ENCODE peak calls at places on chromosomes 12 and 14, in seven cellular contexts. D is NCI-H2171 treated with DMSO at 0.1 percent for 48 hours, C is GOT3, N is HEK293T, Y is A673, T is left lobe of liver, H is GM13977. V is an unnamed sample.

GRCh38 chr14:101359221-101360044 is 201.9 kb upstream of the DIO3 start:
- DNase-seq in D (no peak), C (no peak), N (no peak), Y (no peak), T (no peak), H (no peak), V (no peak)

GRCh38 chr12:123397400-123397799 is 13.5 kb downstream of the KMT5A start:
- DNase-seq in D (no peak), C (no peak), N (no peak), Y (no peak), T (no peak), H (no peak), V (no peak)

GRCh38 chr12:32033411-32033810 is 73.2 kb upstream of the BICD1 start:
- DNase-seq in D (peak), C (no peak), N (no peak), Y (no peak), T (no peak), H (no peak), V (no peak)

GRCh38 chr14:94816113-94816512 is 46.2 kb upstream of the GSC start:
- DNase-seq in D (no peak), C (no peak), N (no peak), Y (peak), T (no peak), H (no peak), V (no peak)

GRCh38 chr14:70665448-70666363 is 24.0 kb downstream of the TTC9 start:
- DNase-seq in D (no peak), C (no peak), N (no peak), Y (peak), T (peak), H (peak), V (no peak)

GRCh38 chr12:117025481-117026151 is 73.6 kb downstream of the TESC start:
- DNase-seq in D (peak), C (no peak), N (peak), Y (peak), T (peak), H (peak), V (peak)

GRCh38 chr12:122870867-122871664 is 24.9 kb downstream of the VPS37B start:
- DNase-seq in D (no peak), C (no peak), N (no peak), Y (peak), T (peak), H (no peak), V (no peak)

GRCh38 chr12:97306121-97306520 is 156.5 kb upstream of the RMST start:
- DNase-seq in D (no peak), C (no peak), N (no peak), Y (no peak), T (no peak), H (no peak), V (peak)

GRCh38 chr14:91261115-91261514 is 16.6 kb upstream of the GPR68 start:
- DNase-seq in D (no peak), C (no peak), N (no peak), Y (no peak), T (no peak), H (no peak), V (no peak)

GRCh38 chr14:29007990-29008389 is 241.4 kb downstream of the FOXG1 start:
- DNase-seq in D (no peak), C (no peak), N (no peak), Y (no peak), T (no peak), H (no peak), V (no peak)

GRCh38 chr14:88209273-88209672 is 113.8 kb downstream of the KCNK10 start:
- DNase-seq in D (no peak), C (no peak), N (no peak), Y (no peak), T (no peak), H (no peak), V (no peak)

GRCh38 chr12:24853588-24853987 is 95.3 kb downstream of the BCAT1 start:
- DNase-seq in D (no peak), C (no peak), N (no peak), Y (peak), T (no peak), H (no peak), V (no peak)

GRCh38 chr12:26153421-26154154 is 28.8 kb upstream of the BHLHE41 start:
- DNase-seq in D (no peak), C (no peak), N (no peak), Y (peak), T (no peak), H (no peak), V (no peak)

GRCh38 chr14:31898835-31899528 is 178.1 kb upstream of the ARHGAP5 start:
- DNase-seq in D (no peak), C (no peak), N (no peak), Y (no peak), T (no peak), H (no peak), V (no peak)

GRCh38 chr14:104343690-104344640 is 205.6 kb downstream of the KIF26A start:
- DNase-seq in D (no peak), C (no peak), N (no peak), Y (no peak), T (peak), H (no peak), V (no peak)

GRCh38 chr14:58772061-58772604 is 134.4 kb downstream of the DACT1 start:
- DNase-seq in D (no peak), C (no peak), N (no peak), Y (no peak), T (no peak), H (no peak), V (no peak)

GRCh38 chr12:95239216-95239615 is 21.6 kb downstream of the VEZT start:
- DNase-seq in D (no peak), C (no peak), N (no peak), Y (no peak), T (no peak), H (no peak), V (no peak)

GRCh38 chr12:60138526-60138925 is 542.7 kb downstream of the SLC16A7 start:
- DNase-seq in D (no peak), C (no peak), N (no peak), Y (no peak), T (no peak), H (no peak), V (no peak)

GRCh38 chr14:20632831-20633771 is 8.4 kb downstream of the OR6S1 start:
- DNase-seq in D (peak), C (no peak), N (peak), Y (peak), T (no peak), H (peak), V (peak)

GRCh38 chr14:37842106-37842505 is 246.7 kb downstream of the TTC6 start:
- DNase-seq in D (no peak), C (no peak), N (no peak), Y (no peak), T (no peak), H (no peak), V (no peak)

GRCh38 chr12:18810537-18811253 is 72.8 kb downstream of the CAPZA3 start:
- DNase-seq in D (no peak), C (no peak), N (no peak), Y (no peak), T (no peak), H (no peak), V (no peak)

GRCh38 chr14:36553650-36554260 is 28.7 kb downstream of the NKX2-8 start:
- DNase-seq in D (peak), C (no peak), N (peak), Y (peak), T (no peak), H (peak), V (peak)

GRCh38 chr14:24411468-24412454 is 13.0 kb downstream of the NYNRIN start:
- DNase-seq in D (peak), C (no peak), N (peak), Y (peak), T (no peak), H (peak), V (peak)

GRCh38 chr14:102726191-102726949 is 50.9 kb upstream of the TRAF3 start:
- DNase-seq in D (peak), C (no peak), N (no peak), Y (no peak), T (no peak), H (no peak), V (no peak)

GRCh38 chr14:103151270-103151933 is 28.1 kb downstream of the TNFAIP2 start:
- DNase-seq in D (no peak), C (no peak), N (no peak), Y (no peak), T (no peak), H (no peak), V (no peak)

GRCh38 chr14:59188461-59189280 is at the start of gene DAAM1:
- DNase-seq in D (peak), C (peak), N (peak), Y (peak), T (peak), H (peak), V (peak)

V was measured in NCI-H1694.